ENCODE peak calls at places on chromosome 14, in six cellular contexts. J is WTC11, T is HFF-Myc, X is GM20000, A is GM13977, Q is AG10803. V is an unnamed sample.

GRCh38 chr14:43697003-43697402 is 810.1 kb downstream of the FSCB start:
- DNase-seq in J (no peak), T (no peak), X (no peak), A (no peak), Q (no peak), V (no peak)

GRCh38 chr14:24664366-24664765 is 30.4 kb upstream of the GZMB start:
- DNase-seq in J (no peak), T (no peak), X (no peak), A (no peak), Q (no peak), V (no peak)

GRCh38 chr14:92603309-92604257 is 90.0 kb downstream of the RIN3 start:
- DNase-seq in J (no peak), T (peak), X (no peak), A (no peak), Q (peak), V (peak)

GRCh38 chr14:91253795-91254323 is 9.4 kb upstream of the GPR68 start:
- DNase-seq in J (no peak), T (no peak), X (no peak), A (no peak), Q (no peak), V (no peak)

GRCh38 chr14:29007990-29008389 is 241.4 kb downstream of the FOXG1 start:
- DNase-seq in J (no peak), T (no peak), X (no peak), A (no peak), Q (no peak), V (no peak)

GRCh38 chr14:81269100-81269978 is 48.6 kb upstream of the GTF2A1 start:
- DNase-seq in J (no peak), T (peak), X (peak), A (peak), Q (peak), V (peak)

GRCh38 chr14:54166049-54166950 is 209.7 kb upstream of the BMP4 start:
- DNase-seq in J (no peak), T (no peak), X (no peak), A (no peak), Q (no peak), V (no peak)

GRCh38 chr14:66746316-66747006 is 238.5 kb downstream of the GPHN start:
- DNase-seq in J (no peak), T (peak), X (no peak), A (peak), Q (peak), V (peak)

GRCh38 chr14:74846968-74847549 is 28.9 kb downstream of the PROX2 start:
- DNase-seq in J (no peak), T (peak), X (no peak), A (no peak), Q (peak), V (no peak)

GRCh38 chr14:22159049-22159448 is 430.0 kb downstream of the DAD1 start:
- DNase-seq in J (no peak), T (no peak), X (no peak), A (no peak), Q (no peak), V (no peak)

GRCh38 chr14:23601845-23602180 is 23.2 kb upstream of the JPH4 start:
- DNase-seq in J (no peak), T (no peak), X (no peak), A (no peak), Q (no peak), V (no peak)

GRCh38 chr14:44960646-44961045 is 1.1 kb downstream of the KLHL28 start:
- DNase-seq in J (no peak), T (no peak), X (no peak), A (no peak), Q (no peak), V (no peak)

GRCh38 chr14:44961151-44961729 is 507 bp downstream of the KLHL28 start:
- DNase-seq in J (peak), T (no peak), X (peak), A (peak), Q (peak), V (peak)

GRCh38 chr14:44961730-44962572 is at the start of the genes KLHL28 and TOGARAM1:
- DNase-seq in J (peak), T (peak), X (peak), A (peak), Q (peak), V (peak)

GRCh38 chr14:44963775-44964380 is 1.9 kb downstream of the TOGARAM1 start:
- DNase-seq in J (no peak), T (no peak), X (no peak), A (no peak), Q (peak), V (peak)

DNA sequence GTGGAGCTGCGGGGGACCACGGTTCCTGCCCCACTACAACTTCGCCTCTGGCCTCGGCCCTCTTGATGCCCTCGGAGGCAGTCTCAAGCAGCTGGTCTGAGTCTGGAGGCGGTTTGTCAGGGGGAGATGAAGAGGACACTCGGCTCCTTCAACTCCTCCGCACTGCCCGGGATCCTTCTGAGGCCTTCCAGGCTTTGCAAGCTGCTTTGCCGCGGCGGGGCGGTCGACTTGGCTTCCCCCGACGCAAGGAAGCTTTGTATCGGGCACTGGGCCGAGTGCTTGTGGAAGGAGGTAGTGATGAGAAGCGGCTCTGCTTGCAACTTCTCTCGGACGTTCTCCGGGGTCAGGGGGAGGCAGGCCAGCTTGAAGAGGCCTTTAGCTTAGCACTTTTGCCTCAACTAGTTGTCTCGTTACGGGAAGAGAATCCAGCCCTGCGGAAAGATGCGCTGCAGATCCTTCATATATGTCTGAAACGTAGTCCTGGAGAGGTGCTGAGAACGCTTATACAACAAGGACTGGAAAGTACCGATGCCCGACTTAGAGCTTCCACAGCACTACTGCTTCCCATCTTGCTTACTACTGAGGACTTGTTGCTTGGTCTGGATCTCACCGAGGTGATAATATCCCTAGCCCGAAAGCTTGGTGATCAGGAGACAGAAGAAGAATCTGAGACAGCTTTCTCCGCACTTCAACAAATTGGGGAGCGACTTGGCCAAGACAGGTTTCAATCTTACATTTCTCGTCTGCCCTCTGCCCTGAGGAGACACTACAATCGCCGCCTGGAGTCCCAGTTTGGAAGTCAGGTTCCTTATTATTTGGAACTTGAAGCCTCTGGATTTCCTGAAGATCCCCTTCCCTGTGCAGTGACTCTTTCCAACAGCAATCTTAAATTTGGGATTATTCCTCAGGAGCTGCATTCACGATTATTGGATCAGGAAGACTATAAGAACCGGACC is 861 bp downstream of the TOGARAM1 start:
- DNase-seq in J (peak), T (no peak), X (no peak), A (peak), Q (peak), V (no peak)
- TF ChIP-seq CTCF in J (no peak), T (no peak), X (no peak), A (no peak), Q (peak), V (no peak)

GRCh38 chr14:71309756-71310155 is 402.5 kb downstream of the PCNX1 start:
- DNase-seq in J (no peak), T (no peak), X (no peak), A (no peak), Q (no peak), V (no peak)
- TF ChIP-seq CTCF in J (no peak), T (peak), X (no peak), A (no peak), Q (peak), V (no peak)

DNA sequence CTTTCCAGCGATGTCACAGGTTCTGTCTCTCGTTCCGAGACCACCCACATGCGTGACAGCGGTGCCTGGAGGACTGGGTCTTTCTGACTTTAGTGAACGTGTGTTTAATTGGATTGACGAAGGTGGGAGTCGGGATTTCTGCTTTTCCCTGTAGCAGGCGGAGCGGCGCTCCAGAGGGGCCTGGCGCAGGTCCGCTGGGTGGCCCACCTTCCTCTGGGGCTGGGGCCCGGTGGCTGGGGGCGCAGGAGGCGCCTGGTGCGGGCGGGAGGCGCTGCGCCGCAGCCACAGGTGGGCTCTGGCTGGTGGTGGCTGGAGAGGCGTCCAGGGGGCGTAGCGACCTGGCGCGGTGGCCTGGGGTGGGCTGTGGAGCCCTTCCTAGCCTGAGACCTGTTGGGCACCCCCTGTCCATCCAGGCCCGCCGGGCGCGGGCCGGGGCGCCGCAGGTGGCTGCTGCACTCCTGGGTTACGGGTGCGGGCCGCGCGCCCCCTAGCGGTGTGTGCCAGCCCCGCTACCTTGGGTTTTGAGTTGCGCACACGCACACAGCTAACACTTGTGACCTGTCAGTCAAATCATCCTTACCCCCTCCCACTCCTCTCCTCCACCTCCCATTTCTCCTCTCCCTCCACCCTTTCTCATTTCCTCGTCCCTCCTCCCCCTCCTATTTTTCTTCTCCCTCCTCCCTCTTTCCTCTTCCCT is 2.0 kb downstream of the MEG3 start:
- DNase-seq in J (peak), T (no peak), X (no peak), A (no peak), Q (peak), V (no peak)
- TF ChIP-seq CTCF in J (peak), T (peak), X (no peak), A (no peak), Q (peak), V (peak)

GRCh38 chr14:36070056-36071043 is 106.2 kb downstream of the PTCSC3 start:
- DNase-seq in J (peak), T (no peak), X (peak), A (peak), Q (peak), V (peak)
- TF ChIP-seq CTCF in J (peak), T (peak), X (peak), A (peak), Q (peak), V (peak)

DNA sequence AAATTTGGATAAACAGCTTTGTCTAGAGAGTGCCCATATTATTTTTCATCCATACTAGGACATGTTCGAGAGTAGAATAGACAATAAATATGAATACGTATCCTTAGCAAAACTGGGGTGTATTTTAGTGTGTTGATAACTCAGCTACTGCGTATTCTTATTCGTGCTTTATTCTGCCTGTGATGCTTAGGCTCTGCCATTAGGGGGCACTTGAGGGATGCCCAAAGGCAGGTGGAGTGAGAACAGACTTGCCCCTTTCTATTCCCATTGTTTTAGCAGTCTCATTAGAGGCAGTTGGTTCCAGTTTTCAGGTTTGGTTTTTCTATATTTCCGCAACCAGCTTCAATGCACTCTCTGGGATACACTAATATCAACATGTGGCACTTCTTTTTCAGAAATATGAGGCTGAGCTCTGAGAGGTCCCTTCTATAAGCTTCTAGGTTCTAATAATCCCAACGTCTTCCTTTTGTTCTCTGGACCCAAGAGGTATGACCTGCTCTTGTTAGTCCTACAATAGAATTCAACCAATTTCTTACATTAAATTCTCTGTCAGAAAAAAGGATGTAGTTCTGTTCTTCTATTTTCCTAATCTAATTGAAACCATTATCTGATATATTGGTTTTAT is 985.7 kb upstream of the FBXO33 start:
- DNase-seq in J (peak), T (no peak), X (peak), A (peak), Q (no peak), V (peak)
- TF ChIP-seq CTCF in J (peak), T (peak), X (peak), A (peak), Q (no peak), V (peak)

GRCh38 chr14:56659361-56659760 is 79.8 kb downstream of the TMEM260 start:
- DNase-seq in J (no peak), T (no peak), X (no peak), A (no peak), Q (no peak), V (no peak)
- TF ChIP-seq CTCF in J (no peak), T (no peak), X (no peak), A (no peak), Q (no peak), V (no peak)

DNA sequence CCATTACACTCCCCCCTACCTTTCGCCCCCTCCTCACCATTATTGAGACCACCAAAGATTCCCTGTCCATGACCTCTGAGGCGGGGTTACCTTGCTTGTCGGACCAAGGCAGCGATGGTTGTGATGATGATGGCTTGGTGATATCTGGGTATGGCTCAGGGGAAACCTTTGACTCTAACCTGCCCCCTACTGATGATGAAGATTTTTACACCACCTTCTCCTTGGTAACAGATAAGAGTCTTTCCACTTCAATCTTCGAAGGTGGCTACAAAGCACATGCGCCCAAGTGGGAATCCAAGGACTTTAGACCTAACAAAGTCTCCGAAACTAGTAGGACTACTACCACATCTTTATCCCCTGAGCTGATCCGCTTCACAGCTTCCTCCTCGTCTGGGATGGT is 350.2 kb downstream of the DIO2 start:
- DNase-seq in J (no peak), T (no peak), X (no peak), A (no peak), Q (no peak), V (no peak)
- TF ChIP-seq CTCF in J (peak), T (no peak), X (no peak), A (no peak), Q (no peak), V (no peak)